ENCODE peak calls at places on chromosomes 11 and 22, in four cellular contexts. One of them, this sample, is unnamed.

GRCh38 chr11:103545551-103545950 is 436.3 kb downstream of the DYNC2H1 start:
- DNase-seq in neural progenitor cell: no peak
- DNase-seq in kidney: no peak
- DNase-seq in iPS DF 6.9: no peak
- DNase-seq in this sample: no peak

GRCh38 chr11:24093410-24093809 is 403.4 kb upstream of the LUZP2 start:
- DNase-seq in neural progenitor cell: no peak
- DNase-seq in kidney: no peak
- DNase-seq in iPS DF 6.9: no peak
- DNase-seq in this sample: no peak

GRCh38 chr11:68780829-68781228 is 29.5 kb upstream of the TESMIN start:
- DNase-seq in neural progenitor cell: peak
- DNase-seq in kidney: no peak
- DNase-seq in iPS DF 6.9: peak
- DNase-seq in this sample: no peak

GRCh38 chr11:44916797-44917196 is 33.9 kb downstream of the TP53I11 start:
- DNase-seq in neural progenitor cell: no peak
- DNase-seq in kidney: no peak
- DNase-seq in iPS DF 6.9: no peak
- DNase-seq in this sample: no peak

GRCh38 chr11:7643323-7643722 is 30.0 kb downstream of the CYB5R2 start:
- DNase-seq in neural progenitor cell: peak
- DNase-seq in kidney: no peak
- DNase-seq in iPS DF 6.9: no peak
- DNase-seq in this sample: no peak

GRCh38 chr11:42465613-42466012 is 846.2 kb upstream of the API5 start:
- DNase-seq in neural progenitor cell: no peak
- DNase-seq in kidney: no peak
- DNase-seq in iPS DF 6.9: no peak
- DNase-seq in this sample: no peak

GRCh38 chr11:134521452-134522289 is 109.6 kb upstream of the B3GAT1 start:
- DNase-seq in neural progenitor cell: no peak
- DNase-seq in kidney: peak
- DNase-seq in iPS DF 6.9: no peak
- DNase-seq in this sample: no peak

GRCh38 chr11:106998126-106998525 is 20.1 kb downstream of the GUCY1A2 start:
- DNase-seq in neural progenitor cell: no peak
- DNase-seq in kidney: no peak
- DNase-seq in iPS DF 6.9: no peak
- DNase-seq in this sample: no peak

GRCh38 chr11:8720868-8721739 is 38.5 kb downstream of the RPL27A start:
- DNase-seq in neural progenitor cell: peak
- DNase-seq in kidney: no peak
- DNase-seq in iPS DF 6.9: no peak
- DNase-seq in this sample: no peak

GRCh38 chr11:72204865-72205264 is 11.7 kb upstream of the FOLR2 start:
- DNase-seq in neural progenitor cell: no peak
- DNase-seq in kidney: no peak
- DNase-seq in iPS DF 6.9: no peak
- DNase-seq in this sample: no peak

GRCh38 chr11:70854891-70855556 is 397.4 kb downstream of the SHANK2 start:
- DNase-seq in neural progenitor cell: no peak
- DNase-seq in kidney: no peak
- DNase-seq in iPS DF 6.9: no peak
- DNase-seq in this sample: no peak

GRCh38 chr22:38868886-38869381 is 3.1 kb downstream of the CBX6 start:
- DNase-seq in neural progenitor cell: peak
- DNase-seq in kidney: peak
- DNase-seq in iPS DF 6.9: peak
- DNase-seq in this sample: peak

GRCh38 chr11:22467248-22467647 is 129.1 kb downstream of the SLC17A6 start:
- DNase-seq in neural progenitor cell: no peak
- DNase-seq in kidney: no peak
- DNase-seq in iPS DF 6.9: no peak
- DNase-seq in this sample: no peak

GRCh38 chr11:133974836-133975235 is 18.1 kb upstream of the IGSF9B start:
- DNase-seq in neural progenitor cell: no peak
- DNase-seq in kidney: no peak
- DNase-seq in iPS DF 6.9: no peak
- DNase-seq in this sample: no peak

GRCh38 chr11:106228996-106229395 is 151.5 kb downstream of the AASDHPPT start:
- DNase-seq in neural progenitor cell: no peak
- DNase-seq in kidney: no peak
- DNase-seq in iPS DF 6.9: no peak
- DNase-seq in this sample: no peak

GRCh38 chr11:22875869-22876473 is 15.7 kb upstream of the CCDC179 start:
- DNase-seq in neural progenitor cell: peak
- DNase-seq in kidney: no peak
- DNase-seq in iPS DF 6.9: peak
- DNase-seq in this sample: no peak

GRCh38 chr11:126053340-126054286 is 9.1 kb downstream of the CDON start:
- DNase-seq in neural progenitor cell: no peak
- DNase-seq in kidney: no peak
- DNase-seq in iPS DF 6.9: no peak
- DNase-seq in this sample: no peak

GRCh38 chr11:73950869-73951710 is at the start of gene DNAJB13:
- DNase-seq in neural progenitor cell: peak
- DNase-seq in kidney: peak
- DNase-seq in iPS DF 6.9: peak
- DNase-seq in this sample: no peak

GRCh38 chr22:32457031-32457430 is 7.2 kb downstream of the BPIFC start:
- DNase-seq in neural progenitor cell: no peak
- DNase-seq in kidney: no peak
- DNase-seq in iPS DF 6.9: no peak
- DNase-seq in this sample: no peak

GRCh38 chr11:80603472-80603871 is 1162.6 kb upstream of the TENM4 start:
- DNase-seq in neural progenitor cell: no peak
- DNase-seq in kidney: no peak
- DNase-seq in iPS DF 6.9: no peak
- DNase-seq in this sample: no peak

GRCh38 chr11:48104562-48104924 is 112.1 kb upstream of the OR4B1 start:
- DNase-seq in neural progenitor cell: peak
- DNase-seq in kidney: no peak
- DNase-seq in iPS DF 6.9: no peak
- DNase-seq in this sample: no peak

GRCh38 chr11:41497974-41498373 is 38.5 kb upstream of the LRRC4C start:
- DNase-seq in neural progenitor cell: peak
- DNase-seq in kidney: no peak
- DNase-seq in iPS DF 6.9: peak
- DNase-seq in this sample: no peak

GRCh38 chr11:35589281-35589680 is 29.0 kb upstream of the FJX1 start:
- DNase-seq in neural progenitor cell: no peak
- DNase-seq in kidney: no peak
- DNase-seq in iPS DF 6.9: no peak
- DNase-seq in this sample: no peak

GRCh38 chr22:29855611-29856181 is 17.6 kb upstream of the ASCC2 start:
- DNase-seq in neural progenitor cell: no peak
- DNase-seq in kidney: no peak
- DNase-seq in iPS DF 6.9: no peak
- DNase-seq in this sample: no peak

GRCh38 chr22:49976439-49977175 is 16.0 kb downstream of the PIM3 start:
- DNase-seq in neural progenitor cell: no peak
- DNase-seq in kidney: no peak
- DNase-seq in iPS DF 6.9: no peak
- DNase-seq in this sample: no peak

GRCh38 chr11:28798286-28798685 is 690.1 kb downstream of the METTL15 start:
- DNase-seq in neural progenitor cell: no peak
- DNase-seq in kidney: no peak
- DNase-seq in iPS DF 6.9: no peak
- DNase-seq in this sample: no peak

GRCh38 chr11:78310500-78310909 is 107.1 kb downstream of the GAB2 start:
- DNase-seq in neural progenitor cell: no peak
- DNase-seq in kidney: peak
- DNase-seq in iPS DF 6.9: no peak
- DNase-seq in this sample: no peak

GRCh38 chr11:93290061-93290460 is 40.5 kb upstream of the DEUP1 start:
- DNase-seq in neural progenitor cell: no peak
- DNase-seq in kidney: no peak
- DNase-seq in iPS DF 6.9: no peak
- DNase-seq in this sample: no peak

GRCh38 chr11:79040348-79040747 is 400.5 kb downstream of the TENM4 start:
- DNase-seq in neural progenitor cell: no peak
- DNase-seq in kidney: no peak
- DNase-seq in iPS DF 6.9: no peak
- DNase-seq in this sample: no peak

GRCh38 chr11:12606597-12606996 is 67.6 kb upstream of the TEAD1 start:
- DNase-seq in neural progenitor cell: no peak
- DNase-seq in kidney: no peak
- DNase-seq in iPS DF 6.9: no peak
- DNase-seq in this sample: no peak

GRCh38 chr22:20624161-20624616 is 116.8 kb downstream of the MED15 start:
- DNase-seq in neural progenitor cell: no peak
- DNase-seq in kidney: no peak
- DNase-seq in iPS DF 6.9: no peak
- DNase-seq in this sample: no peak

GRCh38 chr11:73348838-73349237 is 27.4 kb upstream of the RELT start:
- DNase-seq in neural progenitor cell: no peak
- DNase-seq in kidney: no peak
- DNase-seq in iPS DF 6.9: no peak
- DNase-seq in this sample: no peak

GRCh38 chr22:20024225-20025087 is 3.5 kb downstream of the TANGO2 start:
- DNase-seq in neural progenitor cell: no peak
- DNase-seq in kidney: peak
- DNase-seq in iPS DF 6.9: no peak
- DNase-seq in this sample: peak

GRCh38 chr11:32107647-32108046 is 16.8 kb downstream of the RCN1 start:
- DNase-seq in neural progenitor cell: no peak
- DNase-seq in kidney: no peak
- DNase-seq in iPS DF 6.9: no peak
- DNase-seq in this sample: no peak

GRCh38 chr11:17257200-17257599 is 19.3 kb upstream of the NUCB2 start:
- DNase-seq in neural progenitor cell: no peak
- DNase-seq in kidney: no peak
- DNase-seq in iPS DF 6.9: no peak
- DNase-seq in this sample: no peak
- H3K27ac ChIP-seq in neural progenitor cell: no peak
- H3K27ac ChIP-seq in kidney: no peak
- H3K27ac ChIP-seq in iPS DF 6.9: no peak
- H3K27ac ChIP-seq in this sample: no peak

GRCh38 chr11:58770627-58771457 is 39.1 kb upstream of the GLYAT start:
- DNase-seq in neural progenitor cell: no peak
- DNase-seq in kidney: no peak
- DNase-seq in iPS DF 6.9: no peak
- DNase-seq in this sample: no peak

GRCh38 chr11:58771458-58771855 is 39.7 kb upstream of the GLYAT start:
- DNase-seq in neural progenitor cell: no peak
- DNase-seq in kidney: no peak
- DNase-seq in iPS DF 6.9: no peak
- DNase-seq in this sample: no peak

GRCh38 chr11:58769308-58769707 is 37.6 kb upstream of the GLYAT start:
- DNase-seq in neural progenitor cell: no peak
- DNase-seq in kidney: no peak
- DNase-seq in iPS DF 6.9: no peak
- DNase-seq in this sample: no peak

GRCh38 chr11:58768137-58768536 is 36.4 kb upstream of the GLYAT start:
- DNase-seq in neural progenitor cell: no peak
- DNase-seq in kidney: no peak
- DNase-seq in iPS DF 6.9: no peak
- DNase-seq in this sample: no peak

DNA sequence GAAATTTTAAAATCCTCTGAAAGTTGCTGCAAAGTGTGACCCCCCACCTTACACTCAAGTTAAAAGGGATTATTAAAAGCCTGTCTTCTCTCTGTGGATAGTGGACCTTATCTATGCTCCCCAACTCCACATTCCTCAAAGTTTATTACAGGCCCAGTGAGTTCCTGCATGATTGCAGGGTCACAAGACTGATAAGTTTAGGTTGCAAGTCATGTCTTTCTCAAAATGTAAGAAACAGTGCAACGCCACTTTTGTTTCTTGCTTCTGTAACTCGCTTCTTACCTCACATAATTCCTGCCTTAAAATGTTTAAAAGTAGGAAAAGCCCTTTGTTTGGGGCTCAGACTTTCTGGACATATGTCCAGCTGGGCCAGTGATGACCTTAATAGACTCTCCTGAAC is 38.4 kb upstream of the GLYAT start:
- DNase-seq in neural progenitor cell: no peak
- DNase-seq in kidney: no peak
- DNase-seq in iPS DF 6.9: no peak
- DNase-seq in this sample: no peak
- H3K27ac ChIP-seq in neural progenitor cell: no peak
- H3K27ac ChIP-seq in kidney: no peak
- H3K27ac ChIP-seq in iPS DF 6.9: no peak
- H3K27ac ChIP-seq in this sample: no peak

DNA sequence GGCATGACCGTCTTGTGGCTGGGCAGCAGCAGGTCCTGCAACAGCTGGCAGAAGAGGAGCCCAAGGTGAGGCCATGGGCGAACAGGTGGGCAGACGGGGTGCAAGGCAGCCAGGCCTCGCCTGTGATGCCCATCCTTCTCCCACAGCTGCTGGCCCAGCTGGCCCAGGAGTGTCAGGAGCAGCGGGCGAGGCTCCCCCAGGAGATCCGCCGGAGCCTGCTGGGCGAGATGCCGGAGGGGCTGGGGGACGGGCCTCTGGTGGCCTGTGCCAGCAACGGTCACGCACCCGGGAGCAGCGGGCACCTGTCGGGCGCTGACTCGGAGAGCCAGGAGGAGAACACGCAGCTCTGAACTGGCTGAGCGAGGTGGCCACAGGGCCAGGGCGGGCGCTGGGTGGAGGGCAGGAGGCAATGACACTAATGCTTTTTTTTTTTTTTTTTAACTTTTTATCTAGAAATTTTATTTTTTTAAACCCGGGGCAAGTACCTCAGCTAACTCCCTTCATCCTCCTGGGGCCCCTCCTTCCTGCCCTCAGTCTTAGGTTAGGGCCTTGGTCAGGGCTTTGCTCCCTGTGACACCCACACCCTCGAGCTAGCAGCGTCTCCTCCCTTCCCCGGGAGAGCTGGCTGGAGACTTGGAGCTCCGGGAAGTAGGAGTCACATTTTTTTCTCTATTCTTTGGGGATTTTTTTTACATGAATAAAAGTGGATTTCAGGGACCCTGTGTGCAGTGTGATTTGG is 16.0 kb downstream of the PLCB3 start:
- DNase-seq in neural progenitor cell: no peak
- DNase-seq in kidney: no peak
- DNase-seq in iPS DF 6.9: no peak
- DNase-seq in this sample: no peak
- H3K27ac ChIP-seq in neural progenitor cell: no peak
- H3K27ac ChIP-seq in kidney: peak
- H3K27ac ChIP-seq in iPS DF 6.9: no peak
- H3K27ac ChIP-seq in this sample: no peak

GRCh38 chr11:2084721-2085120 is 54.5 kb downstream of the IGF2 start:
- DNase-seq in neural progenitor cell: no peak
- DNase-seq in kidney: no peak
- DNase-seq in iPS DF 6.9: no peak
- DNase-seq in this sample: no peak
- H3K27ac ChIP-seq in neural progenitor cell: no peak
- H3K27ac ChIP-seq in kidney: no peak
- H3K27ac ChIP-seq in iPS DF 6.9: no peak
- H3K27ac ChIP-seq in this sample: no peak

GRCh38 chr11:67614730-67615454 is 8.2 kb downstream of the NDUFV1 start:
- DNase-seq in neural progenitor cell: no peak
- DNase-seq in kidney: peak
- DNase-seq in iPS DF 6.9: no peak
- DNase-seq in this sample: no peak
- H3K27ac ChIP-seq in neural progenitor cell: no peak
- H3K27ac ChIP-seq in kidney: no peak
- H3K27ac ChIP-seq in iPS DF 6.9: no peak
- H3K27ac ChIP-seq in this sample: no peak

GRCh38 chr11:81979444-81979843 is 754.2 kb downstream of the FAM181B start:
- DNase-seq in neural progenitor cell: no peak
- DNase-seq in kidney: no peak
- DNase-seq in iPS DF 6.9: no peak
- DNase-seq in this sample: no peak
- H3K27ac ChIP-seq in neural progenitor cell: no peak
- H3K27ac ChIP-seq in kidney: no peak
- H3K27ac ChIP-seq in iPS DF 6.9: no peak
- H3K27ac ChIP-seq in this sample: no peak

This sample was measured in substantia nigra.